ENCODE peak calls at places on chromosomes 16 and 17, in ten cellular contexts. G is heart left ventricle; O is endothelial cell of umbilical vein; I is GM12865; Z is T-helper 17 cell; R is WTC11; L is RCC 7860; A is suprapubic skin; B is stimulated activated CD4-positive, alpha-beta T cell treated with anti-CD3 and anti-CD28 coated beads, Interleukin-2, amount 100 ng/mL, for 48 hours; T is stimulated activated CD8-positive, alpha-beta memory T cell treated with anti-CD3 and anti-CD28 coated beads, Interleukin-2, amount 100 ng/mL, for 1 hour. D is an unnamed sample.

GRCh38 chr17:18280239-18280638 is 19.8 kb downstream of the MIEF2 start:
- DNase-seq in G (no peak), O (no peak), I (no peak), Z (no peak), R (no peak), L (no peak), A (no peak), B (no peak), T (no peak), D (no peak)

GRCh38 chr17:57810740-57811632 is 38.9 kb downstream of the MRPS23 start:
- DNase-seq in G (peak), O (no peak), I (no peak), Z (no peak), R (no peak), L (no peak), A (peak), B (no peak), T (no peak), D (no peak)

GRCh38 chr17:34601431-34601830 is 22.0 kb downstream of the TMEM132E start:
- DNase-seq in G (no peak), O (no peak), I (no peak), Z (no peak), R (no peak), L (no peak), A (no peak), B (no peak), T (no peak), D (no peak)

GRCh38 chr17:28746611-28747045 is 2.8 kb downstream of the TRAF4 start:
- DNase-seq in G (no peak), O (peak), I (no peak), Z (no peak), R (peak), L (no peak), A (no peak), B (no peak), T (no peak), D (no peak)

GRCh38 chr16:27795992-27796614 is 246.2 kb downstream of the KATNIP start:
- DNase-seq in G (peak), O (peak), I (peak), Z (no peak), R (peak), L (no peak), A (no peak), B (peak), T (no peak), D (peak)

GRCh38 chr17:57619061-57619937 is 125.8 kb downstream of the CCDC182 start:
- DNase-seq in G (peak), O (no peak), I (no peak), Z (no peak), R (no peak), L (no peak), A (no peak), B (no peak), T (no peak), D (no peak)

GRCh38 chr17:2195729-2196128 is 107.9 kb downstream of the SMG6 start:
- DNase-seq in G (no peak), O (no peak), I (peak), Z (no peak), R (no peak), L (peak), A (no peak), B (peak), T (no peak), D (no peak)

GRCh38 chr16:75114179-75114945 is 2.2 kb downstream of the LDHD start:
- DNase-seq in G (peak), O (no peak), I (no peak), Z (no peak), R (no peak), L (no peak), A (no peak), B (no peak), T (no peak), D (no peak)